ENCODE peak calls at places on chromosomes 7 and 10, in four cellular contexts. Z is fibroblast of lung, O is astrocyte, Q is IMR-90. L is an unnamed sample.

GRCh38 chr7:610531-611280 is 91.1 kb upstream of the PDGFA start:
- DNase-seq in O (no peak), Z (peak; percentile 27), Q (peak; percentile 12), L (peak; percentile 11)

GRCh38 chr7:129146237-129146979 is 1.9 kb downstream of the TSPAN33 start:
- DNase-seq in Q (no peak), Z (no peak), O (no peak), L (no peak)

GRCh38 chr7:91270372-91270771 is 6.1 kb downstream of the FZD1 start:
- DNase-seq in Q (no peak), O (no peak), Z (no peak), L (no peak)

GRCh38 chr7:94240902-94241301 is 153.8 kb upstream of the COL1A2 start:
- DNase-seq in Z (peak; percentile 29), O (peak; percentile 30), Q (peak; percentile 43), L (peak; percentile 46)

GRCh38 chr10:44168478-44168877 is 216.4 kb downstream of the CXCL12 start:
- DNase-seq in Z (no peak), Q (no peak), O (no peak), L (no peak)

GRCh38 chr10:94006591-94007550 is 13.1 kb downstream of the PLCE1 start:
- DNase-seq in O (peak; percentile 99), Q (peak; percentile 78), Z (peak; percentile 86), L (peak; percentile 87)

GRCh38 chr7:11540271-11540761 is 291.7 kb downstream of the THSD7A start:
- DNase-seq in Q (no peak), O (peak; percentile 84), Z (peak; percentile 23), L (peak; percentile 71)

GRCh38 chr7:114979388-114979787 is 57.5 kb downstream of the MDFIC start:
- DNase-seq in Q (peak; percentile 47), O (peak; percentile 86), Z (peak; percentile 41), L (no peak)

GRCh38 chr7:29405891-29406290 is 157.7 kb upstream of the PRR15 start:
- DNase-seq in Z (no peak), Q (no peak), O (no peak), L (no peak)

GRCh38 chr10:46028584-46029570 is 1.5 kb downstream of the NCOA4 start:
- DNase-seq in Z (peak; percentile 82), Q (peak; percentile 81), O (peak; percentile 70), L (peak; percentile 85)

GRCh38 chr7:135386776-135387175 is 123.1 kb downstream of the CNOT4 start:
- DNase-seq in Q (no peak), O (no peak), Z (no peak), L (no peak)

GRCh38 chr10:1048349-1048731 is 579 bp downstream of the IDI1 start:
- DNase-seq in Q (peak; percentile 57), Z (peak; percentile 50), O (peak; percentile 46), L (no peak)

GRCh38 chr7:95440394-95441038 is 5.7 kb upstream of the PON2 start:
- DNase-seq in Z (no peak), Q (no peak), O (no peak), L (no peak)

GRCh38 chr10:72673280-72673679 is 18.7 kb upstream of the MCU start:
- DNase-seq in Z (no peak), Q (no peak), O (no peak), L (no peak)

GRCh38 chr10:80535671-80536360 is 1.9 kb upstream of the SH2D4B start:
- DNase-seq in Z (peak; percentile 41), O (no peak), Q (no peak), L (peak; percentile 40)

GRCh38 chr7:63077841-63078240 is 920.8 kb upstream of the ZNF722 start:
- DNase-seq in Z (no peak), O (no peak), Q (no peak), L (no peak)

GRCh38 chr7:141754939-141755338 is 9.0 kb upstream of the TAS2R3 start:
- DNase-seq in O (no peak), Q (no peak), Z (peak; percentile 33), L (peak; percentile 44)

GRCh38 chr10:21257919-21258318 is 267.6 kb downstream of the SKIDA1 start:
- DNase-seq in Z (no peak), Q (peak; percentile 25), O (no peak), L (peak; percentile 56)

GRCh38 chr10:122988501-122988900 is 8.3 kb downstream of the PSTK start:
- DNase-seq in Q (no peak), O (no peak), Z (no peak), L (peak; percentile 9)
- H4K20me1 ChIP-seq in Q (no peaks in the 10 kb centered on the region), O (no peaks in the 10 kb centered on the region), Z (no peaks in the 10 kb centered on the region), L (no peaks in the 10 kb centered on the region)

GRCh38 chr7:44887293-44887692 is 2.0 kb upstream of the PURB start:
- DNase-seq in Z (no peak), Q (no peak), O (no peak), L (no peak)

GRCh38 chr7:44885394-44886317 is at the start of gene PURB:
- DNase-seq in Q (peak; percentile 98), O (peak; percentile 95), Z (peak; percentile 97), L (peak; percentile 99)

GRCh38 chr7:44882899-44883298 is 2.4 kb downstream of the PURB start:
- DNase-seq in O (peak; percentile 21), Z (no peak), Q (peak; percentile 26), L (peak; percentile 59)

GRCh38 chr7:44883961-44884360 is 1.4 kb downstream of the PURB start:
- DNase-seq in Q (no peak), Z (no peak), O (no peak), L (no peak)

DNA sequence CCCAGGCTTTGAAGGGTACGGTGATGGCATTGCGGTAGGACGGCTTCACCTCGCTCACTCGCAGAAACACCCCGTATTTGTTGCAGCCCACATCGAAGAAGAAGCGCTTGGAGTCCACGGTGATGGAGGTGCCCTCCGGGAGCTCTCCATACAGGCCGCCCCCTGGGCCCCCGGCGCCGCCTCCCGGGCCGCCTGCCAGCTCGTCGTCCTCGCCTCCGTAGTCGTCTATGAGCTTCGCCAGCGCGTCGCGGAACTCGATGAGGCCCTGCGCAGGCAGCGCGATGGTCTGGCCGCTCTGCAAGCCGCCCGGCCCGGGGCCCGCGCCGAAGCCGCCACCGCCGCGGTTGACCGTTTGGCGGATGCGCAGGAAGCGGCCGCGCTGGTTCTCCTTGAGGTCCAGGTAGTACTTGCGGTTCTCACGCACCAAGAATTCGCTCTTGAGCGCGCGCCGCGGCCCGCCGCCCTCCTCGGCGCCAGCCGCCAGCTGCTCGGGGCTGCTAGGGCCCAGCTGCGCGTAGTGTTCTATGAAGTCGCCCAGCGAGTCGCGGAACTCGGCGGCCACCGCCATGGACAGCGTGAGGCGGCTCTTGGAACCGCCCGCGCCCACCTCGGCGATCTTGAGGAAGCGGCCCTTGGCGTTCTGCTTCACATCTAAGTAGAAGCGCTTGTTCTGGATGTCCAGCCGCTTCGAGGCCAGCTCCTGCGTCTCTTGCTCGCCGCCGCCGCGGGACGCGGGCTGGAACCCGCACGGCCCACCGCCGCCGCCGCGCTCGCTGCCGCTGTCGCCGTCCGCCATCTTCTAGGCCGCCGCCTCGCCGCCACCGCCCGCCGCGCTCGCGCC is 557 bp downstream of the PURB start:
- DNase-seq in Z (peak; percentile 74), O (peak; percentile 58), Q (peak; percentile 67), L (peak; percentile 86)
- H4K20me1 ChIP-seq in Z (no peaks in the 10 kb centered on the region), O (peaks cover 42% of the 10 kb centered on the region), Q (peaks cover 32% of the 10 kb centered on the region), L (peaks cover 11% of the 10 kb centered on the region)

GRCh38 chr7:50317221-50317678 is 12.7 kb downstream of the IKZF1 start:
- DNase-seq in O (no peak), Z (no peak), Q (no peak), L (no peak)

GRCh38 chr7:50314778-50315177 is 10.3 kb downstream of the IKZF1 start:
- DNase-seq in Q (no peak), O (no peak), Z (no peak), L (no peak)

GRCh38 chr7:50312589-50313162 is 8.2 kb downstream of the IKZF1 start:
- DNase-seq in Z (no peak), O (no peak), Q (no peak), L (no peak)

GRCh38 chr7:50315739-50316671 is 11.5 kb downstream of the IKZF1 start:
- DNase-seq in O (no peak), Z (no peak), Q (no peak), L (no peak)

DNA sequence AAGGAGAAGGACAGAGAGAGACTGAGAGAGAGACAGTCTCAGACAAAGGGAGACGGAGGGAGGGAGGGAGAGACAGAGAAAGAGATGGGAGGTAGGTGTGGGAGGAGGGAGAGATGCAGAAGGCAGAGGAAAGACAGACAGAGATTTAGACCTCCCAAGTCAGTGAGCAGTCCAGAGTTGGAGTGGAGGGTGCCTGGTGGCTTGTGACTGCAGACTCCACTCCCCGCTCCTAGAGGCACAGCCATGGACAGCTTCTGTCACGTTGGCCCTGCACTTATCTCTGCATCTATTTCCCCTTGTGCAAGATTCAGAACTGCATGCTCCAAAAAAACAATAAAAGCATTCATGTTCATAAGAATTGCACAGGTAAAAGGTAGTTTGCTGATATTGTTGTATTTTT is 10.7 kb downstream of the IKZF1 start:
- DNase-seq in Q (no peak), Z (no peak), O (no peak), L (no peak)
- H4K20me1 ChIP-seq in Q (no peaks in the 10 kb centered on the region), Z (no peaks in the 10 kb centered on the region), O (no peaks in the 10 kb centered on the region), L (no peaks in the 10 kb centered on the region)

DNA sequence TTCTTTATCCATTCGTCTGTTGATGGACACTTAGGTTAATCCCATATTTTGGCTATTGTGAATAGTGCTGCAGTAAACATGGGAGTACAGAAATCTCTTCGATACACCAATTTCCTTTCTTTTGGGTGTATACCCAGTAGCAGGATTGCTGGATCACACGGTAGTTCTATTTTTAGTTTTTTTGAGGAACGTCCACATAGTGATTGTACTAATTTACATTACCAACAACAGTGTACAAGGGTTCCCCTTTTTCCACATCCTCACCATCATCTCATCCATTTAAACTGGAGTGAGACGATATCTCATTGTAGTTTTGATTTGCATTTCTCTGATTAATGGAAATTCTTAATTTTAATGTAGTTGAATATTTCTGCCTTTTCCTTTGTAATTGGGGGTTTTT is 19.3 kb downstream of the VKORC1L1 start:
- DNase-seq in Z (no peak), Q (no peak), O (no peak), L (no peak)
- H4K20me1 ChIP-seq in Z (no peaks in the 10 kb centered on the region), Q (peaks cover 3% of the 10 kb centered on the region), O (peaks cover 11% of the 10 kb centered on the region), L (no peaks in the 10 kb centered on the region)

DNA sequence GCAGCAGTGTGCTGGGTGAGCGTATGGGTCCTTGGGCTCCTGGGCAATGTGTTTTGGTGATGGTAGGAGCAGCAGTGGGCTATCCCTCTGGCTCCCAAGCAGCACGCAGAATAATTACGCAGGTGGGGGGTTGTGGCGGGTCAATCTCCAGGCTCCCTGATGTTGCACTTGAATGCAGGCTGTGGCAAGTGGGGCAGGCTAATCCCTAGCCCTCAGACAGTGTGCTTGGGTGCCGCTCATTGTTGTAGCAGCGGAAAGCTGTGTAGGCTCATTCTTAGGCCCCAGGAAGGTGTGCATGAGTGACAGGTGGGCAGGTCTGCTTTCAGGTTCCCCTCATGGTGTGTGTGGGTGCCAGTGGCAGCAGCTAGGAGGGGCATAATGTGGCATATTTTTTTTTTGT is 44.1 kb downstream of the LOXL4 start:
- DNase-seq in O (no peak), Q (no peak), Z (no peak), L (no peak)
- H4K20me1 ChIP-seq in O (peaks cover 29% of the 10 kb centered on the region), Q (peaks cover 14% of the 10 kb centered on the region), Z (no peaks in the 10 kb centered on the region), L (peaks cover 10% of the 10 kb centered on the region)